ENCODE peak calls at places on chromosomes 5 and 9, in seven cellular contexts. E is NCI-H345; Q is stimulated activated CD8-positive, alpha-beta memory T cell treated with anti-CD3 and anti-CD28 coated beads, Interleukin-12 subunit alpha, Interleukin-12 subunit beta, amount 100 ng/mL, for 1 hour; K is left ventricle myocardium superior; H is memory B cell; I is ACHN; A is NB4. L is an unnamed sample.
A peak's percentile ranks its signal among the peaks of the same experiment; 100 is the strongest.

GRCh38 chr5:142959683-142960308 is 189.6 kb downstream of the ARHGAP26 start:
- DNase-seq in E (no peak), I (no peak), A (peak; percentile 33), K (no peak), Q (no peak), H (no peak), L (peak; percentile 58)

GRCh38 chr5:143140492-143141231 is 262.8 kb downstream of the NR3C1 start:
- DNase-seq in K (no peak), I (no peak), A (no peak), Q (no peak), H (no peak), E (peak; percentile 94), L (peak; percentile 54)

GRCh38 chr5:160254706-160255105 is 25.4 kb downstream of the FABP6 start:
- DNase-seq in E (no peak), I (no peak), K (no peak), A (no peak), Q (no peak), H (no peak), L (no peak)

GRCh38 chr5:67010684-67011409 is 185.8 kb downstream of the CD180 start:
- DNase-seq in H (no peak), K (no peak), I (peak; percentile 61), E (peak; percentile 8), A (no peak), Q (no peak), L (no peak)

GRCh38 chr9:96279927-96280326 is 22.0 kb downstream of the HSD17B3 start:
- DNase-seq in H (no peak), Q (no peak), A (no peak), E (no peak), I (no peak), K (no peak), L (no peak)

GRCh38 chr5:81825237-81825636 is 74.3 kb upstream of the SSBP2 start:
- DNase-seq in H (no peak), K (peak; percentile 83), I (no peak), E (peak; percentile 80), Q (no peak), A (peak; percentile 22), L (no peak)

GRCh38 chr5:127330116-127330515 is 39.5 kb downstream of the MEGF10 start:
- DNase-seq in K (no peak), H (no peak), Q (no peak), I (no peak), E (no peak), A (no peak), L (no peak)

GRCh38 chr9:120902824-120903608 is 23.6 kb downstream of the TRAF1 start:
- DNase-seq in I (no peak), Q (no peak), A (no peak), E (peak; percentile 40), K (no peak), H (no peak), L (no peak)

GRCh38 chr9:92504881-92505280 is 22.6 kb upstream of the ASPN start:
- DNase-seq in I (no peak), A (no peak), Q (no peak), H (no peak), K (no peak), E (no peak), L (no peak)